ENCODE peak calls at places on chromosomes 16 and 17, in six cellular contexts. B is GM12878, S is A549, F is H1, W is K562, L is SK-N-SH. Q is an unnamed sample.

GRCh38 chr17:33464669-33465275 is 171.7 kb upstream of the ASIC2 start:
- DNase-seq in W (peak), B (no peak), L (no peak), F (no peak), S (no peak), Q (no peak)

GRCh38 chr16:84893849-84894599 is 74.2 kb downstream of the CRISPLD2 start:
- DNase-seq in S (no peak), F (no peak), W (no peak), B (peak), L (no peak), Q (peak)

GRCh38 chr16:73047536-73048291 is at the start of gene ZFHX3:
- DNase-seq in S (peak), L (peak), W (no peak), F (peak), B (no peak), Q (peak)

GRCh38 chr17:43874293-43874692 is 27.3 kb downstream of the CD300LG start:
- DNase-seq in F (no peak), L (no peak), S (no peak), W (no peak), B (no peak), Q (no peak)

GRCh38 chr17:58679263-58680037 is 12.4 kb downstream of the TEX14 start:
- DNase-seq in F (no peak), S (peak), L (no peak), B (peak), W (peak), Q (peak)

GRCh38 chr17:13031718-13032350 is 14.0 kb upstream of the ELAC2 start:
- DNase-seq in F (peak), W (peak), L (peak), B (no peak), S (peak), Q (peak)

GRCh38 chr16:74738134-74738541 is 36.5 kb downstream of the FA2H start:
- DNase-seq in W (peak), S (peak), B (no peak), L (peak), F (no peak), Q (no peak)

GRCh38 chr17:59776577-59776976 is 69.1 kb downstream of the VMP1 start:
- DNase-seq in W (no peak), B (no peak), F (no peak), S (no peak), L (no peak), Q (no peak)

GRCh38 chr17:81253358-81254131 is 14.4 kb downstream of the NDUFAF8 start:
- DNase-seq in W (peak), S (peak), B (no peak), L (peak), F (peak), Q (no peak)

GRCh38 chr17:62601438-62601837 is 26.0 kb upstream of the MRC2 start:
- DNase-seq in W (no peak), S (no peak), L (no peak), F (no peak), B (no peak), Q (no peak)

GRCh38 chr17:6699997-6700947 is 12.9 kb downstream of the SLC13A5 start:
- DNase-seq in S (no peak), L (no peak), W (no peak), F (no peak), B (no peak), Q (peak)

GRCh38 chr16:30924086-30924714 is 828 bp downstream of the FBXL19 start:
- DNase-seq in B (no peak), L (peak), F (peak), W (peak), S (no peak), Q (no peak)

GRCh38 chr16:87570938-87571867 is 31.1 kb upstream of the JPH3 start:
- DNase-seq in F (peak), S (peak), B (no peak), W (peak), L (peak), Q (peak)

GRCh38 chr16:29649560-29650494 is 13.2 kb upstream of the SPN start:
- DNase-seq in L (no peak), B (no peak), S (no peak), F (no peak), W (no peak), Q (no peak)

GRCh38 chr16:69187891-69188451 is 1.0 kb downstream of the SNTB2 start:
- DNase-seq in W (peak), L (no peak), F (no peak), B (no peak), S (peak), Q (peak)

GRCh38 chr16:71412270-71413160 is 29.3 kb downstream of the TLE7 start:
- DNase-seq in B (no peak), L (peak), W (peak), F (peak), S (peak), Q (peak)
- TF ChIP-seq RFX5 in B (no peak), L (no peak), W (no peak), F (no peak), S (no peak), Q (no peak)

GRCh38 chr17:2580641-2581040 is 12.8 kb upstream of the PAFAH1B1 start:
- DNase-seq in L (no peak), B (no peak), S (no peak), W (no peak), F (no peak), Q (no peak)
- TF ChIP-seq CHD2 in L (no peak), B (no peak), S (no peak), W (no peak), F (no peak), Q (no peak)

GRCh38 chr16:78198299-78198698 is 98.8 kb downstream of the WWOX start:
- DNase-seq in W (no peak), S (no peak), B (no peak), F (no peak), L (no peak), Q (no peak)
- TF ChIP-seq RFX5 in W (no peak), S (no peak), B (no peak), F (no peak), L (no peak), Q (no peak)

GRCh38 chr16:66521951-66522771 is 27.8 kb downstream of the TK2 start:
- DNase-seq in W (peak), S (no peak), B (peak), F (no peak), L (no peak), Q (no peak)
- TF ChIP-seq CHD2 in W (no peak), S (no peak), B (peak), F (no peak), L (no peak), Q (no peak)

GRCh38 chr16:89378947-89379771 is 111.2 kb downstream of the ANKRD11 start:
- DNase-seq in B (no peak), L (no peak), S (no peak), F (no peak), W (no peak), Q (no peak)
- TF ChIP-seq RFX5 in B (no peak), L (no peak), S (no peak), F (no peak), W (no peak), Q (no peak)

DNA sequence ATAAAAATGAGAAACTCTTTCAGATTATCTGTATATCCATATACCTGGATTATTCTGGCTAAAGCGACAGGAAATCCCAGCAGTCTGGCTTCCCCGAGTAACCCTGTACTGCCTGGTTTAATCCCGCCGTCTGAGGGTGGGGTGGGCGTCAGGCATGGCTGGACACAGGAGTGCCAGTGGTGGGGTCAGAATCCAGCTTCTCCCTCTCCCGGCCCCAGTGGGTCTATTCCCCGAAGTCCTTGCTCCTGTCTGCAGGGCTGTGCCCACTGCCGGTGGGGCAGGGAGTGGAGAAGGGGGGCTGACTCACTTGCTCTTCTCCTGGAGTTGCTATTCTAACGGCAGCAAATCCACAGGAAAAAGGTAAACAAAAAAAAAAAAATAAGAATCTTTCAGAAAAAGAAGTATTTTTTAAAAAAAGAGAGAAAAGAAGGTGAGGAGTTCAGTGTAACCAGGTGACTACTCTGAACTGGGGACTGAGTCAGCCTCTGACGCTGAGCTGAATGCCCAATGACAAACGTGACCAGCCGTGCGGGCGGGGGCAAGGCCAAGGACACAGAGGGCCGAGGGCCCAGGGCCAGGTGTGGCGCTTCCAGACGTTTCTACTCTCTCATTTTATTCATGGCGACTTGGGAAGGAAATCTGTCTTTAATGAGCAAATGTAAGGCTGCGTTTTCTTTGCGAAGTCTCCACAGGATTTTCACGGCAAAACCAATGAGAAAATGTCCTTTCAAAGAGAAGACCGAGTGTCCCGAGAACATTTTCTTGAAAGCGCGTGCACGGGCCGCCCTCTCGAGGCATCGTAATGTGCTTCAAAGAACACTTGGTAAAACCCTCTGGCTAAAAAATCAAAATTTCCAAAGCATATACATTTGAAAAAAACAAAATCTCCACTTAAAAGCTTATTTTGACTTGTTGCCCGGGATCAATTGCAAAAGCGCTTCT is 20.2 kb downstream of the FOXF1 start:
- DNase-seq in L (no peak), B (no peak), F (no peak), S (no peak), W (no peak), Q (no peak)
- TF ChIP-seq CHD2 in L (no peak), B (no peak), F (no peak), S (no peak), W (no peak), Q (no peak)

GRCh38 chr16:27722266-27722636 is 172.3 kb downstream of the KATNIP start:
- DNase-seq in B (no peak), F (no peak), L (no peak), W (no peak), S (no peak), Q (peak)

GRCh38 chr16:27722892-27723450 is 173.0 kb downstream of the KATNIP start:
- DNase-seq in L (no peak), S (no peak), B (no peak), W (no peak), F (no peak), Q (no peak)

GRCh38 chr16:27720731-27721547 is 171.0 kb downstream of the KATNIP start:
- DNase-seq in F (no peak), S (no peak), L (no peak), W (no peak), B (no peak), Q (no peak)

GRCh38 chr16:27723711-27724490 is 174.0 kb downstream of the KATNIP start:
- DNase-seq in S (no peak), W (no peak), F (no peak), L (no peak), B (no peak), Q (no peak)

DNA sequence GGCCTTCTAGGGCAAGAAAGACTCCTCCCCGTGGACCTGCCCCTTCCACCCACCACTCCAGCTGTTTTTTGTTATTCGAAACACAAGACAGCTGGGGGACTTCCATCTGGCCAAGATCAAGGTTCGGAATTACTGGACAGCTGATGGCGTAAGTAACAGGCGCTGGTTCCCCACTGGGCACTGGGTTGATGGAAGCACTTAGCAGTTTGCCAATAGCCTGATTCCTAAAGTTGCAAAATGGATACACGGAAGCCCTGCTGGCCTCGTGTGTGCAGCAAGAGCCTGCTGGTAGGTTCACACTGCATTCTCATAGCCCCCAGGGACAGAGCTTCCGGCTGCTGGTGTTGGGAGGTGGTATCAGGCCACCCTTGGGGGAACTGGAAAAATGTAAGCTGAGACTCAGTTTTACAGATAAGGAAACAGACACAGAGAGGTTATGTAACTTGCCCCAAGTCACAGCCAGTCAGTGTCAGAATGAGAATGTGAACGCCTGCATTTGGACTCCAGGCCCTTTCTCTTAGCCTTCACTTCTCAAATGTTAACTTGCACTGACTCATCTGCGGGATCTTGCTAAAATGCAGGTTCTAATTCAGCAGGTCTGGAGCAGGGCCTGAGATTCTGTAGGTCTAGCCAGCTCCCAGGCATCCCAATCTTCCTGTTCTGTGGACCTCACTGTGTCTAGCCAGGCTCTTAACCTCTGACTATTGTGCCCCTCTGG is 171.8 kb downstream of the KATNIP start:
- DNase-seq in B (no peak), F (no peak), W (peak), S (no peak), L (peak), Q (peak)
- TF ChIP-seq RFX5 in B (no peak), F (no peak), W (no peak), S (no peak), L (no peak), Q (no peak)

DNA sequence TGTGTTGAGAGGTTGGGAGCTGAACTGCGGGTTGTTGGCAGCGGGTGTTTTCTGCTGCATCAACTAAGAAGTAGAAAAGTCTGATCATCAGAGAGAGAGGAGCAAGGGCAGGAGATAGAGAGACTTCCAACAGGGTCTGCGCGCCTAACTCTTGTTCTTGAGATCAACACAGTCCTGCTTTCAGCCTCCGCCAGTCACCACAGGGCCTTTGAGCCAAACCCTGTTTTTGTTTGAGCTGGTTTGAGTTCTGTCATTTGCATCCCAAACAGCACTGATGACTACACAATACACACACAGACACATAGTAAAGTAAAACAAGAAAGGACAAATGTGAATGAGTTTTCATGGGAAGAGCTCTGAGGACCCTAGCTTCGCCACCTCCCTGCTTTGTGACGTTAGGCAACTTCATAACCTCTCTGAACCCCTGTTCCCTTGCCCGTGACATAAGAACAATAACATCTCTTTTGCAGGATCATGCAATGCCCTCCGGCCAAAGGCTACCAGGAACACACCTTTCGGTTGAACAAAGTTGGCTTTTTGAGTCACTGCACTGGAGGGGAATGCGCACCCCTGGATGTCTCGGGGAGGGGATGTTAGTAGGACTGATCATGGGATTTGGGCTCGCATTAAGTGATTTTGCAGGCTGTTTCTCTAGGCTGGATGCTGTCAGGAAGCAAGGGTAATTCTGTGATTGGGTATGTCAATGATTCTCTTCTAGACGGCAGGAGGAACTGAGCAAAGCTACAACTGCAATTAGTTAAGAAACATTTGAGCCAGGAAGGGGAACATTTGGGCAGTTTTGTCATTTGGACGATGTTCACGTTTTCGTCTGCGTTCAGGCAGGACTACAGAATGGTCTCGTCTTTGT is 92.3 kb downstream of the C16orf78 start:
- DNase-seq in W (no peak), B (no peak), L (no peak), F (peak), S (no peak), Q (no peak)
- TF ChIP-seq CHD2 in W (no peak), B (no peak), L (no peak), F (no peak), S (no peak), Q (no peak)

GRCh38 chr17:40063915-40064531 is 1.3 kb downstream of the THRA start:
- DNase-seq in L (no peak), F (no peak), B (no peak), S (no peak), W (no peak), Q (peak)
- TF ChIP-seq RFX5 in L (no peak), F (no peak), B (no peak), S (no peak), W (no peak), Q (no peak)

GRCh38 chr17:17508641-17509591 is 12.7 kb upstream of the RASD1 start:
- DNase-seq in B (no peak), L (no peak), S (no peak), F (no peak), W (peak), Q (no peak)

GRCh38 chr17:17508019-17508535 is 11.9 kb upstream of the RASD1 start:
- DNase-seq in L (no peak), S (no peak), F (no peak), B (no peak), W (no peak), Q (no peak)

GRCh38 chr17:17506893-17507464 is 10.8 kb upstream of the RASD1 start:
- DNase-seq in F (no peak), B (no peak), L (peak), W (no peak), S (no peak), Q (no peak)

GRCh38 chr17:17506181-17506741 is 10.1 kb upstream of the RASD1 start:
- DNase-seq in F (no peak), S (no peak), B (no peak), W (no peak), L (peak), Q (no peak)

DNA sequence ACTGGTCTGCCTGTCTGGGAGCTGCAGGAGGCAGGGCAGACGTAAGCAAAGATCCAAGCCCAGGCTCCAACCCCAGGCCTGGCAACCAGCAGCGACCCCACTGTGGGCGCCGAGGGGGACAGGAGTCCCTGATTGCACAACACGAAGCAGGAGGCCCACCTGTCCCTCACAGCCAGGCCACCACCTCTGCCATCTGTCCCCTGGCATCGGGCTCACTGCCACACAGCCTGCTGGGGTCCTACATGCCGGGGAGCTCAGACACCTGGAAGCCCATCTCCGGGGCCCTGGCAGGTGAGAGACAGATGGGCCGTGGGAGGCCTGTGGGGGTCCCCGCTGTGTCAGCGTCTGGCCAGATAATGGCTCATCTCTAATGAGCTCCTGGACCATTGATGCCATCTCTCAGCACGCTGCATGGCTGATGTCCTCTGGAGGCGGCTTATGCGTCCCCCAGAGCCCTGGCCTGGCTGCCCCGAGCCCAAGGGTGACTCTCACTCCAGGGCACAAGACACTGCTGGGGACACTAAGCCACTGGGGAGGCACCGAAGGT is 11.3 kb upstream of the RASD1 start:
- DNase-seq in F (no peak), B (no peak), W (no peak), L (no peak), S (no peak), Q (no peak)
- TF ChIP-seq CHD2 in F (no peak), B (no peak), W (no peak), L (no peak), S (no peak), Q (no peak)